ENCODE peak calls at places on chromosomes 13 and 19, in seven cellular contexts. J is Panc1; N is ovary; K is colonic mucosa; C is CD8-positive, alpha-beta memory T cell; Y is hepatocyte; Q is uterus. A is an unnamed sample.

GRCh38 chr19:39024875-39025641 is 7.3 kb downstream of the FBXO27 start:
- DNase-seq in J (no peak), N (no peak), K (no peak), C (no peak), Y (no peak), Q (no peak), A (no peak)

GRCh38 chr13:95301947-95302386 is 716 bp upstream of the ABCC4 start:
- DNase-seq in J (no peak), N (no peak), K (no peak), C (no peak), Y (no peak), Q (no peak), A (no peak)

GRCh38 chr19:42601811-42602443 is 7.2 kb upstream of the CEACAM8 start:
- DNase-seq in J (no peak), N (no peak), K (no peak), C (no peak), Y (peak; percentile 41), Q (no peak), A (no peak)

GRCh38 chr19:56538761-56539263 is at the start of gene ZFP28:
- DNase-seq in J (no peak), N (no peak), K (peak; percentile 81), C (peak; percentile 48), Y (no peak), Q (peak; percentile 78), A (peak; percentile 60)

GRCh38 chr19:51511353-51511752 is 9.8 kb upstream of the SIGLEC12 start:
- DNase-seq in J (no peak), N (no peak), K (no peak), C (no peak), Y (no peak), Q (no peak), A (no peak)

GRCh38 chr19:5880604-5881078 is 10.3 kb upstream of the FUT5 start:
- DNase-seq in J (no peak), N (peak; percentile 67), K (peak; percentile 44), C (no peak), Y (peak; percentile 84), Q (peak; percentile 41), A (no peak)

GRCh38 chr19:19278315-19278714 is 5.2 kb upstream of the TM6SF2 start:
- DNase-seq in J (no peak), N (no peak), K (no peak), C (no peak), Y (no peak), Q (no peak), A (no peak)

GRCh38 chr13:36673352-36673751 is 468 bp upstream of the SERTM1 start:
- DNase-seq in J (no peak), N (no peak), K (no peak), C (no peak), Y (no peak), Q (no peak), A (no peak)

GRCh38 chr19:47227347-47228167 is 3.4 kb downstream of the BBC3 start:
- DNase-seq in J (no peak), N (peak; percentile 87), K (peak; percentile 91), C (peak; percentile 72), Y (peak; percentile 92), Q (peak; percentile 93), A (no peak)

GRCh38 chr19:3699071-3699740 is 1.1 kb downstream of the PIP5K1C start:
- DNase-seq in J (no peak), N (peak; percentile 62), K (peak; percentile 48), C (no peak), Y (peak; percentile 48), Q (peak; percentile 45), A (no peak)

GRCh38 chr19:30173593-30174356 is 198.4 kb upstream of the ZNF536 start:
- DNase-seq in J (no peak), N (no peak), K (no peak), C (no peak), Y (no peak), Q (no peak), A (no peak)

DNA sequence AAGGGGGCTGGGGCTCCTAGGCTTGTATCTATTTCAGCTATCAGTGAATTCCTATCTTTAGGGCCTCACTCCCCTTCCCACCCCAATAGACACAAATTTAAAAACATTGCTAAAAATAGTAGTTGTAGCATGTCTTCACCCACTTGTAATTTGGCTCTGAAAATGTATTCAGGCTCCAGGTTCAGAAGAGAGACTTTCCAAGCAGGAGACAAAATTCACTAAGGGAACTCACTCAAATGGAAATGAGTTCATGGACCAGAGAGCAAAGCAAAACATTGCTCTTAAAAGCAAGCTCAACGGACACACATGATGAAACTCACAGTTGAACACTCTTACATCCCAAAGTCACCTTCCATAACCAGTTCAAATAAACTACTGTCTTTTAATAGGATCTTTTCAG is 36.8 kb downstream of the PHF11 start:
- DNase-seq in J (no peak), N (no peak), K (no peak), C (no peak), Y (no peak), Q (no peak), A (no peak)
- H3K4me1 ChIP-seq in J (no peaks in the 10 kb centered on the region), N (no peaks in the 10 kb centered on the region), K (no peaks in the 10 kb centered on the region), C (no peaks in the 10 kb centered on the region), Y (no peaks in the 10 kb centered on the region), Q (no peaks in the 10 kb centered on the region), A (no peaks in the 10 kb centered on the region)

GRCh38 chr19:50290011-50290410 is 39.2 kb downstream of the KCNC3 start:
- DNase-seq in J (no peak), N (no peak), K (no peak), C (no peak), Y (no peak), Q (no peak), A (no peak)

GRCh38 chr19:50290775-50291174 is 38.4 kb downstream of the KCNC3 start:
- DNase-seq in J (no peak), N (no peak), K (no peak), C (peak; percentile 5), Y (no peak), Q (no peak), A (no peak)

GRCh38 chr19:50286443-50286842 is 42.7 kb downstream of the KCNC3 start:
- DNase-seq in J (no peak), N (no peak), K (no peak), C (peak; percentile 15), Y (no peak), Q (no peak), A (no peak)

GRCh38 chr19:50287331-50287730 is 41.8 kb downstream of the KCNC3 start:
- DNase-seq in J (no peak), N (no peak), K (no peak), C (no peak), Y (no peak), Q (no peak), A (no peak)

GRCh38 chr19:50288954-50289353 is 40.2 kb downstream of the KCNC3 start:
- DNase-seq in J (no peak), N (no peak), K (no peak), C (no peak), Y (no peak), Q (no peak), A (no peak)
- H3K4me3 ChIP-seq in J (no peak overlapping the region), N (no peak overlapping the region), K (no peak overlapping the region), C (no peak overlapping the region), Y (no peak overlapping the region), Q (no peak overlapping the region), A (no peak overlapping the region)

DNA sequence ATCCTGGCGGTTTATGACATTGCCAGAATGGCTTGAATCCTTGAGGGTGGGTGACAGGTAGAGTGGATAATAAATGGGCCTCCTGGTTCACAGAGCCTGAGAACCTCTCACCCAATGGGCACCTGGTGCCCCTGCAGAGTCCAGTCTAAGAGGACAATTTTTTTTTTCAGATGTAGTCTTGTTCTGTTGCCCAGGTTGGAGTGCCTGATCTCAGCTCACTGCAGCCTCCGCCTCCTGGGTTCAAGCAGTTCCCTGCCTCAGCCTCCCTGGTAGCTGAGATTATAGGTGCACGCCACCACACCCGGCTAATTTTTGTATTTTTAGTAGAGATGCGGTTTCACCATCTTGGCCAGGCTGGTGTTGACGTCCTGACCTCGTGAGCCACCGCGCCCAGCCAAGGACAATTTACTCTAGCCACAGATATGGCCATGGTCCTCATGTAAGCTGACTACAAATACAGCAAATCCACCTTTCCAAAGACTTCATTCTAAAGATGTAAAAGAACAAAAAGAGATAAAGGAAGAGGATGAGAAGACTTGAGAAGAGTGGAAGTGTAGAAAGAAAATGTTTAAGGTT is 33.0 kb downstream of the COL4A2 start:
- DNase-seq in J (no peak), N (no peak), K (no peak), C (no peak), Y (no peak), Q (no peak), A (no peak)
- H3K4me1 ChIP-seq in J (no peaks in the 10 kb centered on the region), N (peaks cover 25% of the 10 kb centered on the region), K (no peaks in the 10 kb centered on the region), C (peaks cover 21% of the 10 kb centered on the region), Y (peaks cover 35% of the 10 kb centered on the region), Q (peaks cover 26% of the 10 kb centered on the region), A (peaks cover 10% of the 10 kb centered on the region)

GRCh38 chr19:7885818-7886217 is 2.5 kb upstream of the LRRC8E start:
- DNase-seq in J (no peak), N (no peak), K (no peak), C (no peak), Y (no peak), Q (no peak), A (no peak)

GRCh38 chr19:7887408-7888144 is 734 bp upstream of the LRRC8E start:
- DNase-seq in J (no peak), N (no peak), K (no peak), C (no peak), Y (no peak), Q (no peak), A (no peak)

GRCh38 chr19:7888145-7888825 is at the start of gene LRRC8E:
- DNase-seq in J (no peak), N (peak; percentile 43), K (peak; percentile 77), C (no peak), Y (peak; percentile 89), Q (no peak), A (no peak)

GRCh38 chr19:7883796-7884570 is 4.3 kb upstream of the LRRC8E start:
- DNase-seq in J (no peak), N (no peak), K (no peak), C (no peak), Y (no peak), Q (no peak), A (no peak)

GRCh38 chr19:7888826-7889217 is 512 bp downstream of the LRRC8E start:
- DNase-seq in J (no peak), N (no peak), K (no peak), C (no peak), Y (peak; percentile 3), Q (no peak), A (no peak)
- H3K4me3 ChIP-seq in J (peak overlapping the region; percentile 45), N (no peak overlapping the region), K (peak overlapping the region; percentile 53), C (no peak overlapping the region), Y (peak overlapping the region; percentile 28), Q (no peak overlapping the region), A (no peak overlapping the region)

DNA sequence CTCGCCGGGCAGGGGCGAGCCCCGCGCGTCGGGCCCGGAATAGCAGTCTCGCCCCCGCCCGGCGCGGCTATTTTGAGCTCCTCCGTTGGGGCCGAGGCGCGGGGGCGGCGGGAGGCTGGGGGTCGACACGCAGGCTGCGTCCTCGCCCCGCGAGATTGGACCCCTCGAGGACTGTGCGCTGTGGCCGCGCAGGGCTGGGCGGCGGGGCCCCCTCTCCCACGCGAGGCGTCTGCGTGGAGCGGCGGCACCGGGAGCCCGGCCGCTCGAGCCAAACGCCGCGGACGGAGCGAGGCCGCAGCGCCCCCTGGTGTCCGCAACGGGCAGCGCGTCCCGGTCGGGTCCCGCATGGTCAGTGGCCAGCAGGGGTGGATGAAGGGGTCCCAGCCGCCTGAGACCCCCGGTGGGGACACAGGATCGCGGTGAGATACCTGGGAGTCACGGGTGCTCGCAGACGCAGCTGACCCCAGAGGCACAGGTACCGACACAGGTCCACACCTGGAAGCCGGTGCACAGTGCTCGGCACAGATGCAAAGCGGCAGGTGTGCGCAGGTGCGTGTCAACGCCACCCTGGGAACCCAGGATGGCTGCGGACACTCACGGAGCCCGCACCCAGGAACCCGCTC is 2.2 kb upstream of the CIRBP start:
- DNase-seq in J (no peak), N (peak; percentile 89), K (peak; percentile 86), C (peak; percentile 75), Y (peak; percentile 87), Q (peak; percentile 68), A (peak; percentile 60)
- H3K4me1 ChIP-seq in J (peaks cover 43% of the 10 kb centered on the region), N (peaks cover 39% of the 10 kb centered on the region), K (peaks cover 50% of the 10 kb centered on the region), C (peaks cover 64% of the 10 kb centered on the region), Y (peaks cover 69% of the 10 kb centered on the region), Q (peaks cover 41% of the 10 kb centered on the region), A (peaks cover 66% of the 10 kb centered on the region)